ENCODE peak calls at places on chromosomes 1 and 21, in seven cellular contexts. One of them, this sample, is unnamed. For H3K27me3, the result is how much of the 10 kb centered on the place peaks cover.

GRCh38 chr1:182015360-182015759 is 46.2 kb downstream of the ZNF648 start:
- DNase-seq in suprapubic skin: no peak
- DNase-seq in tibial artery: no peak
- DNase-seq in body of pancreas: no peak
- DNase-seq in pancreas: no peak
- DNase-seq in psoas muscle: no peak
- DNase-seq in ovary: no peak
- DNase-seq in this sample: no peak

GRCh38 chr1:58818075-58818474 is 34.2 kb upstream of the JUN start:
- DNase-seq in suprapubic skin: no peak
- DNase-seq in tibial artery: no peak
- DNase-seq in body of pancreas: no peak
- DNase-seq in pancreas: no peak
- DNase-seq in psoas muscle: no peak
- DNase-seq in ovary: no peak
- DNase-seq in this sample: no peak

GRCh38 chr1:111202366-111202706 is 1.9 kb upstream of the DENND2D start:
- DNase-seq in suprapubic skin: no peak
- DNase-seq in tibial artery: no peak
- DNase-seq in body of pancreas: no peak
- DNase-seq in pancreas: no peak
- DNase-seq in psoas muscle: no peak
- DNase-seq in ovary: no peak
- DNase-seq in this sample: no peak

GRCh38 chr1:90550616-90551406 is 166.3 kb downstream of the BARHL2 start:
- DNase-seq in suprapubic skin: no peak
- DNase-seq in tibial artery: no peak
- DNase-seq in body of pancreas: no peak
- DNase-seq in pancreas: no peak
- DNase-seq in psoas muscle: no peak
- DNase-seq in ovary: no peak
- DNase-seq in this sample: no peak

GRCh38 chr1:94093351-94093750 is 27.6 kb downstream of the ABCA4 start:
- DNase-seq in suprapubic skin: no peak
- DNase-seq in tibial artery: no peak
- DNase-seq in body of pancreas: no peak
- DNase-seq in pancreas: no peak
- DNase-seq in psoas muscle: no peak
- DNase-seq in ovary: no peak
- DNase-seq in this sample: no peak

GRCh38 chr1:76474922-76475321 is 392.4 kb upstream of the ST6GALNAC5 start:
- DNase-seq in suprapubic skin: no peak
- DNase-seq in tibial artery: no peak
- DNase-seq in body of pancreas: no peak
- DNase-seq in pancreas: no peak
- DNase-seq in psoas muscle: no peak
- DNase-seq in ovary: no peak
- DNase-seq in this sample: no peak

GRCh38 chr1:61561666-61562065 is 163.3 kb downstream of the TM2D1 start:
- DNase-seq in suprapubic skin: no peak
- DNase-seq in tibial artery: no peak
- DNase-seq in body of pancreas: no peak
- DNase-seq in pancreas: no peak
- DNase-seq in psoas muscle: no peak
- DNase-seq in ovary: no peak
- DNase-seq in this sample: no peak

GRCh38 chr1:205144751-205145150 is 23.0 kb upstream of the RBBP5 start:
- DNase-seq in suprapubic skin: no peak
- DNase-seq in tibial artery: no peak
- DNase-seq in body of pancreas: no peak
- DNase-seq in pancreas: no peak
- DNase-seq in psoas muscle: no peak
- DNase-seq in ovary: no peak
- DNase-seq in this sample: no peak

GRCh38 chr1:30164693-30165092 is 558.7 kb downstream of the MATN1 start:
- DNase-seq in suprapubic skin: no peak
- DNase-seq in tibial artery: no peak
- DNase-seq in body of pancreas: no peak
- DNase-seq in pancreas: no peak
- DNase-seq in psoas muscle: no peak
- DNase-seq in ovary: no peak
- DNase-seq in this sample: no peak

GRCh38 chr1:172381981-172382380 is 38.5 kb upstream of the C1orf105 start:
- DNase-seq in suprapubic skin: no peak
- DNase-seq in tibial artery: no peak
- DNase-seq in body of pancreas: no peak
- DNase-seq in pancreas: no peak
- DNase-seq in psoas muscle: no peak
- DNase-seq in ovary: no peak
- DNase-seq in this sample: no peak

GRCh38 chr1:236394016-236394481 is at the start of gene EDARADD:
- DNase-seq in suprapubic skin: no peak
- DNase-seq in tibial artery: no peak
- DNase-seq in body of pancreas: no peak
- DNase-seq in pancreas: no peak
- DNase-seq in psoas muscle: no peak
- DNase-seq in ovary: no peak
- DNase-seq in this sample: no peak

GRCh38 chr1:22317231-22317919 is 134.3 kb upstream of the ZBTB40 start:
- DNase-seq in suprapubic skin: no peak
- DNase-seq in tibial artery: no peak
- DNase-seq in body of pancreas: no peak
- DNase-seq in pancreas: no peak
- DNase-seq in psoas muscle: no peak
- DNase-seq in ovary: no peak
- DNase-seq in this sample: no peak

GRCh38 chr1:10664251-10664650 is 132.2 kb downstream of the CASZ1 start:
- DNase-seq in suprapubic skin: no peak
- DNase-seq in tibial artery: no peak
- DNase-seq in body of pancreas: peak
- DNase-seq in pancreas: no peak
- DNase-seq in psoas muscle: peak
- DNase-seq in ovary: no peak
- DNase-seq in this sample: no peak

GRCh38 chr1:172533511-172534116 is 664 bp downstream of the SUCO start:
- DNase-seq in suprapubic skin: peak
- DNase-seq in tibial artery: peak
- DNase-seq in body of pancreas: peak
- DNase-seq in pancreas: peak
- DNase-seq in psoas muscle: no peak
- DNase-seq in ovary: peak
- DNase-seq in this sample: no peak

GRCh38 chr1:19385869-19386591 is 73.9 kb downstream of the SLC66A1 start:
- DNase-seq in suprapubic skin: no peak
- DNase-seq in tibial artery: peak
- DNase-seq in body of pancreas: peak
- DNase-seq in pancreas: peak
- DNase-seq in psoas muscle: peak
- DNase-seq in ovary: peak
- DNase-seq in this sample: peak

GRCh38 chr1:226939439-226940028 is 560 bp upstream of the COQ8A start:
- DNase-seq in suprapubic skin: no peak
- DNase-seq in tibial artery: peak
- DNase-seq in body of pancreas: peak
- DNase-seq in pancreas: peak
- DNase-seq in psoas muscle: peak
- DNase-seq in ovary: peak
- DNase-seq in this sample: peak

GRCh38 chr21:46052703-46053651 is 44.9 kb upstream of the COL6A2 start:
- DNase-seq in suprapubic skin: peak
- DNase-seq in tibial artery: no peak
- DNase-seq in body of pancreas: no peak
- DNase-seq in pancreas: no peak
- DNase-seq in psoas muscle: no peak
- DNase-seq in ovary: peak
- DNase-seq in this sample: no peak

GRCh38 chr1:158390342-158390741 is 8.9 kb downstream of the OR10T2 start:
- DNase-seq in suprapubic skin: no peak
- DNase-seq in tibial artery: no peak
- DNase-seq in body of pancreas: no peak
- DNase-seq in pancreas: no peak
- DNase-seq in psoas muscle: no peak
- DNase-seq in ovary: no peak
- DNase-seq in this sample: no peak

GRCh38 chr1:149849246-149849946 is 50.0 kb upstream of the BOLA1 start:
- DNase-seq in suprapubic skin: no peak
- DNase-seq in tibial artery: no peak
- DNase-seq in body of pancreas: no peak
- DNase-seq in pancreas: peak
- DNase-seq in psoas muscle: no peak
- DNase-seq in ovary: peak
- DNase-seq in this sample: no peak

GRCh38 chr1:9901148-9902059 is 8.7 kb downstream of the CTNNBIP1 start:
- DNase-seq in suprapubic skin: no peak
- DNase-seq in tibial artery: no peak
- DNase-seq in body of pancreas: peak
- DNase-seq in pancreas: peak
- DNase-seq in psoas muscle: no peak
- DNase-seq in ovary: no peak
- DNase-seq in this sample: no peak

GRCh38 chr1:52037402-52037814 is 3.8 kb upstream of the KTI12 start:
- DNase-seq in suprapubic skin: no peak
- DNase-seq in tibial artery: no peak
- DNase-seq in body of pancreas: peak
- DNase-seq in pancreas: peak
- DNase-seq in psoas muscle: no peak
- DNase-seq in ovary: no peak
- DNase-seq in this sample: no peak

GRCh38 chr1:220213381-220213983 is 58.8 kb downstream of the RAB3GAP2 start:
- DNase-seq in suprapubic skin: no peak
- DNase-seq in tibial artery: no peak
- DNase-seq in body of pancreas: no peak
- DNase-seq in pancreas: no peak
- DNase-seq in psoas muscle: no peak
- DNase-seq in ovary: no peak
- DNase-seq in this sample: no peak

GRCh38 chr1:116725798-116726197 is 28.4 kb upstream of the CD2 start:
- DNase-seq in suprapubic skin: no peak
- DNase-seq in tibial artery: no peak
- DNase-seq in body of pancreas: no peak
- DNase-seq in pancreas: no peak
- DNase-seq in psoas muscle: peak
- DNase-seq in ovary: no peak
- DNase-seq in this sample: no peak

GRCh38 chr1:162357681-162358266 is 18.9 kb downstream of the SPATA46 start:
- DNase-seq in suprapubic skin: no peak
- DNase-seq in tibial artery: no peak
- DNase-seq in body of pancreas: no peak
- DNase-seq in pancreas: no peak
- DNase-seq in psoas muscle: no peak
- DNase-seq in ovary: no peak
- DNase-seq in this sample: no peak
- TF ChIP-seq CTCF in suprapubic skin: peak
- TF ChIP-seq CTCF in tibial artery: no peak
- TF ChIP-seq CTCF in body of pancreas: peak
- TF ChIP-seq CTCF in pancreas: peak
- TF ChIP-seq CTCF in psoas muscle: peak
- TF ChIP-seq CTCF in ovary: no peak
- TF ChIP-seq CTCF in this sample: no peak

GRCh38 chr21:44800971-44801467 is 601 bp downstream of the UBE2G2 start:
- DNase-seq in suprapubic skin: no peak
- DNase-seq in tibial artery: no peak
- DNase-seq in body of pancreas: no peak
- DNase-seq in pancreas: no peak
- DNase-seq in psoas muscle: no peak
- DNase-seq in ovary: no peak
- DNase-seq in this sample: no peak
- H3K27me3 ChIP-seq in suprapubic skin: under half
- H3K27me3 ChIP-seq in tibial artery: under half
- H3K27me3 ChIP-seq in body of pancreas: under half
- H3K27me3 ChIP-seq in pancreas: under half
- H3K27me3 ChIP-seq in psoas muscle: under half
- H3K27me3 ChIP-seq in ovary: under half
- H3K27me3 ChIP-seq in this sample: under half

DNA sequence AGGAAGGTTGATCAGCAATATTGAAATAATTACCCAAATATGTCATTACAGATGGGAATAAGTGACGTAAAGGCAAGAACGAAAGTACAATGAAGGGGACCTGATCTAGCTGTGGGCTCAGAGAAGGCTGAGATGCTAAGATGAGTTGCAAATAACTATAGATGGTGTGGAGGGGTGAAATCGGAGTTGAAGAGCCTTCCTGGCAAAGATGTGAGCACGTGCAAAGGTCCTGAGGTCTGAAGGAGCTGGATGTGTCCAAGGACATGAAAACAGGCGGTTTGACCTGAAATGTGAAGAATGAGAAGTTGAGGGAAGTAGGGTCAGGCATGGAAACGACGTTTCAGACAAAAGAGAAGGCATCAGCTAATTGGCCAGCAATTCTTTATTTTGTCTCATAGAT is 61.6 kb upstream of the SLC45A1 start:
- DNase-seq in suprapubic skin: no peak
- DNase-seq in tibial artery: no peak
- DNase-seq in body of pancreas: no peak
- DNase-seq in pancreas: no peak
- DNase-seq in psoas muscle: no peak
- DNase-seq in ovary: no peak
- DNase-seq in this sample: no peak
- H3K27ac ChIP-seq in suprapubic skin: no peak
- H3K27ac ChIP-seq in tibial artery: no peak
- H3K27ac ChIP-seq in body of pancreas: no peak
- H3K27ac ChIP-seq in pancreas: no peak
- H3K27ac ChIP-seq in psoas muscle: no peak
- H3K27ac ChIP-seq in ovary: no peak
- H3K27ac ChIP-seq in this sample: no peak

GRCh38 chr1:32411261-32411660 is 17.0 kb upstream of the BSDC1 start:
- DNase-seq in suprapubic skin: no peak
- DNase-seq in tibial artery: no peak
- DNase-seq in body of pancreas: no peak
- DNase-seq in pancreas: no peak
- DNase-seq in psoas muscle: no peak
- DNase-seq in ovary: no peak
- DNase-seq in this sample: no peak

GRCh38 chr1:32413507-32414185 is 19.4 kb upstream of the BSDC1 start:
- DNase-seq in suprapubic skin: no peak
- DNase-seq in tibial artery: peak
- DNase-seq in body of pancreas: peak
- DNase-seq in pancreas: peak
- DNase-seq in psoas muscle: no peak
- DNase-seq in ovary: peak
- DNase-seq in this sample: peak

DNA sequence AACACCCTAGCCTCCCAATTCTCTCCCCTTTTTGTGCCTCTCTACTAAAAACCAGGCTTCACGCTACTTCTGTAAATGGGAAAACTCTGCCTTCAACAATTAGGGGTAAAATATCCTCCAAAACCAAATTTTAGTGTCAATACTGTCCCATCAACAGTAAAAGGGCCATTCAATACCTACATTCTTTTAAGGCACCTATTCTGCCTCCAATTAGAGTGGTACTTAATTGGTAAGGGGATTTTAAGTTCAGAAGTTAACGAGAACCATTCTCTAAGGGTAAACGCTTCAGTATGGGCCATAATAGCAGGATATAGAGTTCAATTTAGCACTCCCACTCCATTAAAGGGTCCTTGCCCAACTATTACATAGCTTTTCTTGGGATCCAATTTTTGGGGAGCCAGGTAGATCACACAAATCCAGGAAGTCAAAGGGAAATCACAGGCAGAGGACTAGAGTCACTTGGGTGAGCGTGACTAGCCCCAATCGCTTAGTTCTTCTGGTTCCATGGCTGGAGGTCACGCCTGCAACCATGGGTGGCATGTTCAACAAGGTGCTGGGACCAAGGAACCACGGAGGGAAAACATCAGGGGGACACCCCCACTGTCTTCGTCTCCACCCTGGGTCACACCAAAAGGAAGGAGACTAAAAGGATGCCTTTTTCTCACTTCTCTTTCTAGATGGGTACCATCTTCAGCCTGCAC is 20.1 kb upstream of the BSDC1 start:
- DNase-seq in suprapubic skin: no peak
- DNase-seq in tibial artery: no peak
- DNase-seq in body of pancreas: no peak
- DNase-seq in pancreas: no peak
- DNase-seq in psoas muscle: no peak
- DNase-seq in ovary: no peak
- DNase-seq in this sample: no peak
- TF ChIP-seq CTCF in suprapubic skin: no peak
- TF ChIP-seq CTCF in tibial artery: no peak
- TF ChIP-seq CTCF in body of pancreas: no peak
- TF ChIP-seq CTCF in pancreas: no peak
- TF ChIP-seq CTCF in psoas muscle: no peak
- TF ChIP-seq CTCF in ovary: no peak
- TF ChIP-seq CTCF in this sample: no peak

This sample was measured in uterus.